ENCODE peak calls at places on chromosomes 1 and 21, in seven cellular contexts. S is EL, L is lung, Y is iPS-NIHi11, H is RWPE1, J is putamen, V is progenitor cell of endocrine pancreas. W is an unnamed sample.

GRCh38 chr1:49016030-49016991 is 239.6 kb upstream of the BEND5 start:
- DNase-seq in S (no peak), L (no peak), Y (no peak), H (no peak), J (peak), V (no peak), W (peak)

GRCh38 chr1:73782901-73783300 is 415.1 kb downstream of the LRRIQ3 start:
- DNase-seq in S (no peak), L (no peak), Y (no peak), H (no peak), J (no peak), V (no peak), W (no peak)

GRCh38 chr1:12772520-12772919 is 1.0 kb upstream of the PRAMEF12 start:
- DNase-seq in S (no peak), L (no peak), Y (no peak), H (no peak), J (no peak), V (no peak), W (no peak)

GRCh38 chr1:56374026-56374974 is 205.1 kb downstream of the PLPP3 start:
- DNase-seq in S (peak), L (no peak), Y (no peak), H (no peak), J (no peak), V (no peak), W (no peak)

GRCh38 chr1:115176189-115176588 is 86.9 kb upstream of the TSPAN2 start:
- DNase-seq in S (no peak), L (no peak), Y (no peak), H (no peak), J (no peak), V (no peak), W (no peak)

GRCh38 chr21:33069994-33070811 is at the start of gene OLIG1:
- DNase-seq in S (peak), L (peak), Y (peak), H (peak), J (peak), V (peak), W (peak)

GRCh38 chr21:33127154-33127893 is 57.4 kb downstream of the OLIG1 start:
- DNase-seq in S (peak), L (peak), Y (peak), H (peak), J (peak), V (peak), W (peak)

GRCh38 chr1:204828352-204828850 is 42.3 kb upstream of the NFASC start:
- DNase-seq in S (peak), L (no peak), Y (peak), H (peak), J (peak), V (peak), W (peak)

GRCh38 chr1:6108937-6109636 is 63.4 kb downstream of the KCNAB2 start:
- DNase-seq in S (peak), L (no peak), Y (peak), H (peak), J (no peak), V (no peak), W (peak)

GRCh38 chr1:78687914-78688313 is 38.3 kb downstream of the IFI44 start:
- DNase-seq in S (no peak), L (no peak), Y (no peak), H (no peak), J (no peak), V (no peak), W (no peak)

GRCh38 chr1:37255111-37255795 is 219.1 kb upstream of the ZC3H12A start:
- DNase-seq in S (no peak), L (no peak), Y (peak), H (peak), J (peak), V (peak), W (peak)

GRCh38 chr1:156246762-156247459 is 945 bp downstream of the PAQR6 start:
- DNase-seq in S (no peak), L (no peak), Y (no peak), H (no peak), J (no peak), V (no peak), W (no peak)

GRCh38 chr1:116693759-116694482 is 26.4 kb upstream of the IGSF3 start:
- DNase-seq in S (peak), L (no peak), Y (no peak), H (peak), J (no peak), V (no peak), W (no peak)

GRCh38 chr1:47405697-47406096 is 10.4 kb upstream of the FOXE3 start:
- DNase-seq in S (no peak), L (no peak), Y (no peak), H (no peak), J (no peak), V (no peak), W (peak)

GRCh38 chr1:26848947-26849774 is 13.8 kb upstream of the SFN start:
- DNase-seq in S (peak), L (peak), Y (no peak), H (peak), J (no peak), V (no peak), W (no peak)

GRCh38 chr21:36550761-36551160 is 70.8 kb upstream of the CLDN14 start:
- DNase-seq in S (peak), L (no peak), Y (no peak), H (no peak), J (no peak), V (no peak), W (peak)

GRCh38 chr1:112862753-112863426 is 93.1 kb downstream of the SLC16A1 start:
- DNase-seq in S (no peak), L (no peak), Y (no peak), H (no peak), J (no peak), V (no peak), W (no peak)